ENCODE peak calls at places on chromosomes 2 and 18, in six cellular contexts. F is HepG2, J is HCT116, M is GM12878, T is H1, V is K562. E is an unnamed sample.

GRCh38 chr2:173117678-173118077 is 42.0 kb downstream of the MAP3K20 start:
- DNase-seq in T (no peak), M (no peak), V (no peak), F (no peak), J (no peak), E (no peak)

GRCh38 chr2:23367760-23368159 is 17.2 kb upstream of the KLHL29 start:
- DNase-seq in M (no peak), J (no peak), F (no peak), T (no peak), V (no peak), E (no peak)

GRCh38 chr2:188798159-188798558 is 176.0 kb upstream of the COL3A1 start:
- DNase-seq in J (no peak), F (no peak), T (no peak), M (no peak), V (no peak), E (no peak)

GRCh38 chr18:78782951-78783563 is 196.6 kb upstream of the SALL3 start:
- DNase-seq in F (no peak), V (no peak), M (no peak), T (no peak), J (no peak), E (no peak)

GRCh38 chr18:61690418-61691138 is 202.2 kb downstream of the RNF152 start:
- DNase-seq in V (no peak), F (no peak), M (no peak), J (no peak), T (no peak), E (no peak)

GRCh38 chr2:19349911-19350677 is 8.3 kb downstream of the OSR1 start:
- DNase-seq in M (no peak), F (peak; percentile 27), T (no peak), V (peak; percentile 66), J (peak; percentile 29), E (peak; percentile 61)

GRCh38 chr2:65549262-65550036 is 117.0 kb upstream of the SPRED2 start:
- DNase-seq in T (no peak), J (no peak), F (no peak), M (no peak), V (no peak), E (no peak)

GRCh38 chr2:241080405-241081189 is 21.5 kb downstream of the MTERF4 start:
- DNase-seq in T (no peak), V (no peak), M (no peak), F (no peak), J (no peak), E (no peak)

GRCh38 chr2:158806941-158807340 is 11.8 kb downstream of the DAPL1 start:
- DNase-seq in J (no peak), M (no peak), F (no peak), V (no peak), T (no peak), E (no peak)

GRCh38 chr2:85490861-85491763 is 47.9 kb upstream of the MAT2A start:
- DNase-seq in T (no peak), M (no peak), J (no peak), F (no peak), V (no peak), E (no peak)

GRCh38 chr18:8721716-8722115 is 16.4 kb downstream of the MTCL1 start:
- DNase-seq in M (no peak), T (no peak), V (no peak), J (peak; percentile 48), F (peak; percentile 41), E (no peak)

GRCh38 chr2:132754867-132755472 is 85.0 kb upstream of the LYPD1 start:
- DNase-seq in J (no peak), M (no peak), V (no peak), T (no peak), F (no peak), E (no peak)

GRCh38 chr18:31409301-31409700 is 32.7 kb downstream of the DSG4 start:
- DNase-seq in F (no peak), M (no peak), J (no peak), T (no peak), V (no peak), E (no peak)

GRCh38 chr2:237892478-237892877 is 33.1 kb downstream of the RAMP1 start:
- DNase-seq in F (no peak), T (no peak), M (no peak), J (no peak), V (no peak), E (no peak)

GRCh38 chr2:132564065-132564464 is 105.9 kb downstream of the LYPD1 start:
- DNase-seq in V (no peak), F (no peak), M (no peak), J (no peak), T (no peak), E (no peak)

GRCh38 chr2:128786800-128787478 is 468.3 kb upstream of the HS6ST1 start:
- DNase-seq in M (no peak), V (no peak), J (no peak), F (no peak), T (no peak), E (peak; percentile 76)

GRCh38 chr2:135913726-135914365 is 37.6 kb upstream of the MCM6 start:
- DNase-seq in T (no peak), V (peak; percentile 66), J (peak; percentile 19), M (no peak), F (peak; percentile 40), E (peak; percentile 20)

GRCh38 chr2:134836986-134837385 is 1.4 kb upstream of the ACMSD start:
- DNase-seq in M (no peak), V (no peak), T (no peak), J (no peak), F (no peak), E (no peak)

GRCh38 chr2:182852090-182852489 is 14.3 kb downstream of the FRZB start:
- DNase-seq in M (no peak), T (no peak), V (peak; percentile 39), F (no peak), J (peak; percentile 6), E (no peak)

GRCh38 chr2:5401258-5401657 is 290.9 kb upstream of the SOX11 start:
- DNase-seq in M (no peak), J (no peak), F (no peak), T (no peak), V (no peak), E (no peak)

GRCh38 chr2:217835931-217836881 is 166.6 kb downstream of the TNS1 start:
- DNase-seq in T (no peak), F (no peak), V (no peak), J (no peak), M (no peak), E (peak; percentile 87)

GRCh38 chr2:223328578-223328977 is 273.6 kb downstream of the SCG2 start:
- DNase-seq in F (no peak), T (no peak), J (no peak), V (no peak), M (no peak), E (no peak)

GRCh38 chr2:122643725-122644329 is 888.4 kb downstream of the TSN start:
- DNase-seq in M (no peak), V (no peak), F (no peak), T (no peak), J (no peak), E (no peak)

GRCh38 chr18:50775726-50776125 is 44.1 kb downstream of the MRO start:
- DNase-seq in V (no peak), T (no peak), J (no peak), F (no peak), M (no peak), E (no peak)

GRCh38 chr18:55048892-55049291 is 89.6 kb upstream of the CCDC68 start:
- DNase-seq in M (no peak), F (no peak), J (no peak), V (no peak), T (no peak), E (no peak)

GRCh38 chr2:18518116-18519111 is 42.0 kb downstream of the RDH14 start:
- DNase-seq in J (no peak), V (no peak), T (no peak), M (no peak), F (peak; percentile 10), E (no peak)

GRCh38 chr2:120435671-120436459 is 89.9 kb downstream of the INHBB start:
- DNase-seq in M (no peak), J (no peak), V (no peak), T (no peak), F (no peak), E (no peak)
- TF ChIP-seq ZNF274 in M (no peak), J (no peak), V (no peak), T (no peak), F (no peak), E (no peak)

GRCh38 chr2:220946552-220946951 is 625.6 kb downstream of the EPHA4 start:
- DNase-seq in M (no peak), V (no peak), J (no peak), T (no peak), F (no peak), E (no peak)
- TF ChIP-seq ZNF274 in M (no peak), V (no peak), J (no peak), T (no peak), F (no peak), E (no peak)

GRCh38 chr2:201765799-201766198 is 14.9 kb downstream of the ALS2 start:
- DNase-seq in J (no peak), M (no peak), V (no peak), F (no peak), T (no peak), E (no peak)
- TF ChIP-seq ZNF274 in J (no peak), M (no peak), V (no peak), F (no peak), T (no peak), E (no peak)

DNA sequence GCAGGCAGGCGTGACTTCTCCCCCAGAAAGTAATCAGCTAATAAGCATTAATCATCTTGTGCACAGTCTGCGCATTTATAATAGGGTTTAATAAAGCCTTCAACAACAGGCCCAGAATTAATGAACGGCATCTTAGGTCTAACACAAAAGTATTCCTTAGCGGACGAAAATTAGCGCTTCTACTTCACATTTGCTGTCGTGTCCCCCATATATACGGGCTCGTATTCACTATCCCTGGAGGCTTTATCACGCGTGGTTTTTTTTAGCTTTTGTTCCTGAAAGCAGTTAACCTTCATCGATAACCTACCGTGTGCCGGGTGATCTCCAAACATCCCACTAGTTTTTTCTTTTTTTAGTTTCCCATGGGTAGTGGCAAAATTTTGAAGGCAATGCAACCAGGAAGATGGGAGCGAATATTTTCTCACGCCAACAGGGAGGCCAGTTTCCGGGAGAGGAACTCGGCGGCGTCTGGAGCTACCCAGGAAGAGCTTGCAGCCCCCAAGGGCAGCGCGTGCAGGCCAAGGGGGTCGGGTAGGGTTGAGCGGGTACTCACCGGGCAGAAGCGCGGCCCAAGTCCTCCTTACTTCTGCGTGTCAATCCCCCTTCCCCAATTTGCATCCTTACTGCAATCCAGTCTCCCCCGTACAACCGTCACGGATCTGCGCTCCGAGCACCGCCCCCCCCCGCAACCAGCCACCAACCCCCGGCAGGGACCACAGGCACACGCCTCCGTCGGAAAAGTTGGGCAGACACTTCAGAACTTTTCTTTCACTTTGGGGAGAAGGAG is 1.5 kb downstream of the ATP8B1 start:
- DNase-seq in T (no peak), J (no peak), V (no peak), M (no peak), F (no peak), E (no peak)
- TF ChIP-seq ZNF274 in T (no peak), J (no peak), V (no peak), M (no peak), F (no peak), E (no peak)

DNA sequence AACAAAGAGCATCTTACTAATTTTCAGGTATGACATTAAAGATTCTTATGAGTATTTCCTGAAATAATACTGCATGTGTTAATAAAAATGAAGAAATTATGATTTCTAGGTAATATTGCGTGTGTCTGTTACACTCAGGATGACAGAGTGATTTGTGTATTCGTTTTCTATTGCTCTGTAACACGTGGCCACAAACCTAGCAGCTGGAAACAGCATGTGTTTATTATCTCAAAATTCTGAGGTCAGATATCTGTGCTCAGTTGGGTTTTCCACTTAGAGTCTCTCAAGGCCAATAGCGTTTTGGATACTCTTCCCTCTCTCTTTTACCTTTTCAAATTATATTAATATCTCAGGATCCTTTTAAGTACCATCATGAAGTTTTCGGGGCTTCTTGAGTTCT is 667.9 kb upstream of the CDH7 start:
- DNase-seq in T (no peak), J (no peak), F (no peak), V (no peak), M (no peak), E (no peak)
- TF ChIP-seq ZNF274 in T (no peak), J (no peak), F (no peak), V (no peak), M (no peak), E (no peak)